ENCODE peak calls at places on chromosomes 11 and 22, in five cellular contexts. N is AG04449; X is activated CD4-positive, CD25-positive, alpha-beta regulatory T cell treated with anti-CD3 and anti-CD28 coated beads, Interleukin-2, amount 50 U/mL, for 72 hours; V is stimulated activated CD8-positive, alpha-beta memory T cell treated with anti-CD3 and anti-CD28 coated beads, Interleukin-15, amount 100 ng/mL, for 1 hour; I is uterus. K is an unnamed sample.

GRCh38 chr11:60868682-60869450 is 1.5 kb downstream of the ZP1 start:
- DNase-seq in N (no peak), X (no peak), V (no peak), I (no peak), K (no peak)

GRCh38 chr11:45518096-45518852 is 147.1 kb downstream of the CHST1 start:
- DNase-seq in N (no peak), X (no peak), V (no peak), I (no peak), K (no peak)

GRCh38 chr11:120186799-120187591 is 23.8 kb upstream of the OAF start:
- DNase-seq in N (no peak), X (peak), V (no peak), I (peak), K (peak)

GRCh38 chr11:35649984-35650383 is 12.6 kb upstream of the TRIM44 start:
- DNase-seq in N (no peak), X (no peak), V (no peak), I (no peak), K (no peak)

GRCh38 chr11:61912530-61912898 is 4.9 kb downstream of the RAB3IL1 start:
- DNase-seq in N (no peak), X (peak), V (no peak), I (peak), K (peak)

GRCh38 chr11:118924591-118925585 is 838 bp downstream of the BCL9L start:
- DNase-seq in N (no peak), X (no peak), V (no peak), I (peak), K (peak)

GRCh38 chr11:838441-839279 is 3.7 kb downstream of the POLR2L start:
- DNase-seq in N (no peak), X (no peak), V (no peak), I (no peak), K (peak)

GRCh38 chr11:80383655-80384054 is 942.8 kb upstream of the TENM4 start:
- DNase-seq in N (no peak), X (no peak), V (no peak), I (no peak), K (peak)

GRCh38 chr11:119676461-119677020 is 52.5 kb downstream of the NECTIN1 start:
- DNase-seq in N (no peak), X (no peak), V (no peak), I (no peak), K (no peak)

GRCh38 chr11:44817207-44817944 is 90.6 kb downstream of the TSPAN18 start:
- DNase-seq in N (no peak), X (no peak), V (no peak), I (no peak), K (no peak)

GRCh38 chr11:2202900-2203439 is 31.4 kb upstream of the TH start:
- DNase-seq in N (no peak), X (no peak), V (no peak), I (no peak), K (no peak)

GRCh38 chr22:43169310-43170130 is 17.4 kb downstream of the TTLL12 start:
- DNase-seq in N (no peak), X (no peak), V (no peak), I (no peak), K (no peak)

GRCh38 chr22:49960967-49961600 is 512 bp downstream of the PIM3 start:
- DNase-seq in N (no peak), X (peak), V (no peak), I (peak), K (peak)

GRCh38 chr22:37345863-37346514 is 63.7 kb downstream of the CYTH4 start:
- DNase-seq in N (peak), X (no peak), V (no peak), I (no peak), K (peak)

GRCh38 chr11:57406337-57406904 is 16.0 kb upstream of the PRG2 start:
- DNase-seq in N (no peak), X (no peak), V (no peak), I (peak), K (no peak)

GRCh38 chr11:127074151-127074761 is 73.7 kb upstream of the KIRREL3 start:
- DNase-seq in N (peak), X (no peak), V (no peak), I (no peak), K (peak)

GRCh38 chr22:20089977-20090729 is 10.1 kb downstream of the DGCR8 start:
- DNase-seq in N (no peak), X (no peak), V (no peak), I (no peak), K (no peak)

GRCh38 chr22:27557554-27558060 is 243.9 kb downstream of the MN1 start:
- DNase-seq in N (no peak), X (no peak), V (no peak), I (no peak), K (no peak)

GRCh38 chr11:3732671-3733070 is 61.5 kb upstream of the CHRNA10 start:
- DNase-seq in N (no peak), X (no peak), V (no peak), I (no peak), K (no peak)

GRCh38 chr22:44659140-44659539 is 42.9 kb upstream of the PRR5 start:
- DNase-seq in N (no peak), X (no peak), V (no peak), I (no peak), K (no peak)

GRCh38 chr11:27812341-27812740 is 112.1 kb upstream of the BDNF start:
- DNase-seq in N (no peak), X (no peak), V (no peak), I (no peak), K (no peak)

GRCh38 chr11:72301486-72301885 is 57.5 kb upstream of the PHOX2A start:
- DNase-seq in N (no peak), X (no peak), V (no peak), I (no peak), K (no peak)

GRCh38 chr22:24444729-24445466 is 17.5 kb downstream of the ADORA2A start:
- DNase-seq in N (no peak), X (no peak), V (no peak), I (no peak), K (no peak)

GRCh38 chr22:20380486-20380885 is 13.5 kb upstream of the ZNF74 start:
- DNase-seq in N (no peak), X (no peak), V (no peak), I (no peak), K (no peak)

GRCh38 chr11:78453140-78453935 is 35.7 kb upstream of the GAB2 start:
- DNase-seq in N (no peak), X (no peak), V (no peak), I (no peak), K (no peak)

GRCh38 chr11:120746836-120747609 is 235.5 kb downstream of the GRIK4 start:
- DNase-seq in N (no peak), X (no peak), V (no peak), I (no peak), K (no peak)

GRCh38 chr11:77418155-77418980 is 55.5 kb downstream of the PAK1 start:
- DNase-seq in N (no peak), X (no peak), V (no peak), I (no peak), K (no peak)

GRCh38 chr11:127815316-127815715 is 772.0 kb downstream of the ETS1 start:
- DNase-seq in N (no peak), X (no peak), V (no peak), I (no peak), K (no peak)

GRCh38 chr22:42343551-42344081 is 73.2 kb upstream of the TCF20 start:
- DNase-seq in N (no peak), X (no peak), V (no peak), I (no peak), K (no peak)

GRCh38 chr22:48309115-48309705 is 1518.5 kb downstream of the BRD1 start:
- DNase-seq in N (no peak), X (no peak), V (no peak), I (no peak), K (peak)